ENCODE peak calls at places on chromosomes 4 and X, in four cellular contexts. F, B, Q and A are unnamed samples.
A peak's percentile ranks its signal among the peaks of the same experiment; 100 is the strongest.

GRCh38 chr4:26613242-26613641 is 29.4 kb downstream of the TBC1D19 start:
- DNase-seq in F (no peak), B (no peak), Q (no peak), A (no peak)

GRCh38 chr4:159282944-159283343 is 180.1 kb downstream of the RAPGEF2 start:
- DNase-seq in F (no peak), B (peak; percentile 44), Q (no peak), A (no peak)

GRCh38 chrX:119758682-119759332 is 419 bp downstream of the SOWAHD start:
- DNase-seq in F (no peak), B (no peak), Q (no peak), A (no peak)

GRCh38 chrX:21398424-21398823 is 24.2 kb downstream of the CNKSR2 start:
- DNase-seq in F (no peak), B (no peak), Q (no peak), A (no peak)

GRCh38 chr4:179110356-179110755 is 1668.1 kb upstream of the AGA start:
- DNase-seq in F (no peak), B (no peak), Q (no peak), A (no peak)

GRCh38 chr4:118296739-118297138 is 56.1 kb downstream of the PRSS12 start:
- DNase-seq in F (no peak), B (no peak), Q (no peak), A (no peak)

GRCh38 chrX:74251006-74251930 is 52.7 kb upstream of the ZCCHC13 start:
- DNase-seq in F (no peak), B (peak; percentile 80), Q (no peak), A (no peak)

GRCh38 chrX:65723706-65724105 is 56.3 kb downstream of the MSN start:
- DNase-seq in F (no peak), B (no peak), Q (peak; percentile 74), A (no peak)

GRCh38 chr4:3703677-3704521 is 62.3 kb upstream of the ADRA2C start:
- DNase-seq in F (no peak), B (no peak), Q (no peak), A (peak; percentile 52)

GRCh38 chr4:149521611-149522010 is 294.0 kb downstream of the IQCM start:
- DNase-seq in F (no peak), B (no peak), Q (no peak), A (no peak)

GRCh38 chrX:133437356-133437755 is 22.1 kb upstream of the GPC4 start:
- DNase-seq in F (no peak), B (no peak), Q (no peak), A (no peak)

GRCh38 chr4:87807402-87807801 is 8.0 kb downstream of the IBSP start:
- DNase-seq in F (no peak), B (no peak), Q (no peak), A (no peak)

GRCh38 chr4:185817403-185817818 is 5.4 kb upstream of the SORBS2 start:
- DNase-seq in F (no peak), B (peak; percentile 45), Q (no peak), A (no peak)

GRCh38 chrX:12954376-12954775 is 20.5 kb upstream of the TMSB4X start:
- DNase-seq in F (no peak), B (no peak), Q (no peak), A (no peak)
- H3K4me1 ChIP-seq in F (no peaks in the 10 kb centered on the region), B (peaks cover 36% of the 10 kb centered on the region), Q (peaks cover 55% of the 10 kb centered on the region), A (peaks cover 2% of the 10 kb centered on the region)

GRCh38 chr4:89800012-89800516 is 36.9 kb downstream of the SNCA start:
- DNase-seq in F (no peak), B (no peak), Q (no peak), A (no peak)

GRCh38 chr4:89803036-89803435 is 33.9 kb downstream of the SNCA start:
- DNase-seq in F (no peak), B (no peak), Q (no peak), A (no peak)

GRCh38 chr4:89799071-89799470 is 37.9 kb downstream of the SNCA start:
- DNase-seq in F (no peak), B (no peak), Q (no peak), A (no peak)

GRCh38 chr4:89803915-89804314 is 33.0 kb downstream of the SNCA start:
- DNase-seq in F (no peak), B (no peak), Q (no peak), A (no peak)

GRCh38 chr4:89800527-89801103 is 36.3 kb downstream of the SNCA start:
- DNase-seq in F (no peak), B (no peak), Q (no peak), A (no peak)
- TF ChIP-seq SUZ12 in F (no peak), B (no peak), Q (no peak), A (no peak)

GRCh38 chrX:151973262-151973661 is 1.2 kb downstream of the GABRE start:
- DNase-seq in F (no peak), B (no peak), Q (no peak), A (no peak)
- H3K4me3 ChIP-seq in F (no peak overlapping the region), B (peak overlapping the region; percentile 77), Q (no peak overlapping the region), A (peak overlapping the region; percentile 11)

DNA sequence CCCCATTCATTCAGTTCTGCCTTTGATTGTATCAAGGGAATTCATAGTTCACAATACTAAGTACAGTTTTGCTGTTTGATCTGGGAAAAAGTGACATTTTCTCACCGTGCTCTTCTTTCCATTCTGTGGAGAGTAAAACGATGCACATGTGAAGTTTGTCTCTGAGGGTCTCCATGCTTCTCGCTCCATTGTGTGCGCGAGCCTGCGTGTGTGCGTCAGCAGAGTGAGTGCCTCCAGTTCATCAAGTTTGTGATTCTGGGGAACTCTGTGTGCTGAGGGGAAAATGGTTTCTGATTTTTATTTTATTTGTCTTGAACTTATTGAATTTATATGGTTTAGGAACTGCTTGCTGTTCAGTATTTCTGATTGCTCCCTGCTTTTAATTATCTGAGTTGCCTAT is 2.0 kb downstream of the STK26 start:
- DNase-seq in F (no peak), B (peak; percentile 3), Q (no peak), A (no peak)
- H3K4me1 ChIP-seq in F (peaks cover 12% of the 10 kb centered on the region), B (peaks cover 46% of the 10 kb centered on the region), Q (no peaks in the 10 kb centered on the region), A (no peaks in the 10 kb centered on the region)